ENCODE peak calls at places on chromosomes 13 and 19, in ten cellular contexts. B is NCI-H1105, P is kidney epithelial cell, M is amygdala, F is posterior cingulate gyrus, J is AG09309, A is GM12864, S is M059J, D is NCI-H1694 treated with DMSO at 0.1 percent for 48 hours, U is NCI-H82. E is an unnamed sample.

GRCh38 chr19:7349961-7350711 is 1.4 kb downstream of the ARHGEF18 start:
- DNase-seq in M (no peak), B (no peak), U (no peak), A (no peak), D (no peak), F (no peak), P (no peak), J (no peak), S (no peak), E (no peak)

GRCh38 chr19:33161201-33161600 is 29.3 kb downstream of the WDR88 start:
- DNase-seq in U (no peak), M (no peak), B (no peak), S (no peak), A (no peak), D (no peak), J (no peak), F (no peak), P (no peak), E (no peak)

GRCh38 chr19:23273022-23273593 is 22.9 kb upstream of the ZNF724 start:
- DNase-seq in D (no peak), B (peak; percentile 30), J (no peak), S (no peak), A (no peak), M (no peak), U (no peak), F (no peak), P (no peak), E (no peak)

GRCh38 chr13:50543767-50544166 is 299.7 kb downstream of the DLEU7 start:
- DNase-seq in F (peak; percentile 82), B (no peak), P (peak; percentile 18), A (no peak), D (no peak), J (no peak), U (no peak), M (no peak), S (peak; percentile 63), E (peak; percentile 22)

GRCh38 chr13:47109028-47109427 is 212.2 kb upstream of the HTR2A start:
- DNase-seq in A (no peak), M (no peak), S (no peak), U (no peak), B (no peak), D (no peak), F (no peak), J (no peak), P (no peak), E (no peak)

GRCh38 chr19:4977299-4978174 is 8.6 kb downstream of the KDM4B start:
- DNase-seq in J (peak; percentile 69), A (no peak), D (no peak), P (peak; percentile 51), M (no peak), S (peak; percentile 88), U (no peak), B (peak; percentile 53), F (no peak), E (peak; percentile 74)

GRCh38 chr13:111394211-111394922 is 73.9 kb downstream of the TEX29 start:
- DNase-seq in D (no peak), J (no peak), P (no peak), U (no peak), A (no peak), S (no peak), M (no peak), B (no peak), F (peak; percentile 41), E (no peak)

GRCh38 chr19:38869160-38869835 is 8.8 kb downstream of the RINL start:
- DNase-seq in B (no peak), S (no peak), M (no peak), A (no peak), U (peak; percentile 47), D (no peak), P (no peak), J (no peak), F (peak; percentile 88), E (no peak)

GRCh38 chr19:17052439-17052838 is 22.8 kb downstream of the HAUS8 start:
- DNase-seq in J (peak; percentile 14), D (no peak), M (no peak), A (no peak), B (no peak), F (peak; percentile 82), S (peak; percentile 43), P (no peak), U (peak; percentile 71), E (peak; percentile 62)

GRCh38 chr19:39398297-39398864 is 7.2 kb downstream of the MED29 start:
- DNase-seq in S (peak; percentile 81), U (no peak), A (no peak), F (peak; percentile 90), P (no peak), B (no peak), J (no peak), M (no peak), D (no peak), E (no peak)

GRCh38 chr13:30395192-30396158 is 26.8 kb upstream of the UBE2L5 start:
- DNase-seq in M (peak; percentile 57), B (peak; percentile 40), J (peak; percentile 95), D (peak; percentile 19), P (peak; percentile 89), U (peak; percentile 97), A (peak; percentile 53), F (peak; percentile 98), S (peak; percentile 85), E (peak; percentile 72)

GRCh38 chr19:48418317-48419064 is 25.0 kb downstream of the GRIN2D start:
- DNase-seq in U (no peak), P (no peak), J (no peak), F (peak; percentile 49), D (no peak), A (no peak), M (no peak), B (no peak), S (peak; percentile 87), E (no peak)

GRCh38 chr13:45702869-45703391 is 810 bp downstream of the CBY2 start:
- DNase-seq in U (no peak), F (no peak), A (no peak), S (no peak), J (no peak), D (no peak), B (no peak), M (no peak), P (no peak), E (no peak)

GRCh38 chr19:34556500-34556899 is 74.9 kb downstream of the WTIP start:
- DNase-seq in U (peak; percentile 53), A (no peak), P (no peak), F (no peak), J (peak; percentile 16), D (no peak), M (no peak), S (peak; percentile 6), B (no peak), E (no peak)

GRCh38 chr13:70987043-70987442 is 878.8 kb upstream of the KLHL1 start:
- DNase-seq in B (no peak), P (no peak), U (no peak), D (no peak), J (no peak), F (peak; percentile 26), A (no peak), M (no peak), S (no peak), E (no peak)

GRCh38 chr19:2503521-2504109 is 27.7 kb downstream of the GADD45B start:
- DNase-seq in U (no peak), J (no peak), P (no peak), S (peak; percentile 73), D (no peak), M (no peak), B (no peak), A (no peak), F (no peak), E (no peak)

GRCh38 chr13:26377038-26377437 is 123.1 kb downstream of the CDK8 start:
- DNase-seq in U (peak; percentile 68), S (peak; percentile 13), M (no peak), D (peak; percentile 9), F (no peak), P (no peak), J (no peak), A (no peak), B (no peak), E (no peak)

GRCh38 chr19:16293133-16294085 is 31.2 kb upstream of the KLF2 start:
- DNase-seq in D (no peak), S (peak; percentile 93), A (no peak), U (no peak), J (peak; percentile 96), F (no peak), M (no peak), B (no peak), P (peak; percentile 42), E (no peak)